ENCODE peak calls at places on chromosomes 12 and 14, in six cellular contexts. R, B, S, Y, U and M are unnamed samples.

GRCh38 chr14:33030406-33030805 is 91.7 kb downstream of the NPAS3 start:
- DNase-seq in Y (no peak), R (no peak), B (no peak), U (no peak), S (no peak), M (no peak)

GRCh38 chr12:63882844-63883243 is 38.3 kb downstream of the SRGAP1 start:
- DNase-seq in Y (no peak), U (no peak), R (no peak), S (no peak), B (no peak), M (no peak)

GRCh38 chr14:51609987-51610283 is 41.8 kb upstream of the FRMD6 start:
- DNase-seq in R (no peak), B (peak; percentile 29), S (no peak), U (no peak), Y (no peak), M (peak; percentile 53)

GRCh38 chr14:90400904-90401561 is 4.2 kb downstream of the CALM1 start:
- DNase-seq in Y (no peak), U (no peak), R (no peak), S (no peak), B (no peak), M (no peak)

GRCh38 chr12:118282767-118283166 is 89.9 kb downstream of the TAOK3 start:
- DNase-seq in S (no peak), R (no peak), B (no peak), Y (no peak), U (no peak), M (no peak)

GRCh38 chr14:74583689-74584434 is 28.2 kb downstream of the LTBP2 start:
- DNase-seq in U (no peak), S (peak; percentile 84), R (no peak), Y (no peak), B (no peak), M (peak; percentile 85)

GRCh38 chr12:118356809-118357326 is 15.8 kb downstream of the TAOK3 start:
- DNase-seq in B (peak; percentile 78), Y (no peak), U (no peak), R (no peak), S (peak; percentile 23), M (peak; percentile 87)

GRCh38 chr12:2494490-2495192 is 300.1 kb upstream of the FKBP4 start:
- DNase-seq in Y (no peak), S (no peak), R (no peak), B (no peak), U (peak; percentile 31), M (no peak)

GRCh38 chr14:85531141-85531593 is 1.2 kb downstream of the FLRT2 start:
- DNase-seq in S (peak; percentile 15), U (no peak), R (no peak), B (no peak), Y (no peak), M (peak; percentile 80)

GRCh38 chr12:96177013-96177412 is 17.2 kb upstream of the ELK3 start:
- DNase-seq in B (peak; percentile 87), S (no peak), Y (no peak), R (peak; percentile 19), U (no peak), M (no peak)

GRCh38 chr14:96206461-96206860 is 1.8 kb downstream of the BDKRB2 start:
- DNase-seq in S (no peak), Y (no peak), B (peak; percentile 18), R (no peak), U (no peak), M (no peak)

GRCh38 chr12:19613051-19613535 is 173.8 kb downstream of the AEBP2 start:
- DNase-seq in R (no peak), B (no peak), U (no peak), Y (no peak), S (no peak), M (no peak)

GRCh38 chr12:54337854-54338650 is 13.1 kb downstream of the COPZ1 start:
- DNase-seq in S (no peak), R (no peak), B (no peak), Y (no peak), U (no peak), M (no peak)

GRCh38 chr12:105670664-105671063 is 340.2 kb downstream of the C12orf75 start:
- DNase-seq in S (no peak), B (no peak), Y (no peak), R (no peak), U (no peak), M (peak; percentile 43)

GRCh38 chr12:24901975-24902461 is 46.9 kb downstream of the BCAT1 start:
- DNase-seq in R (no peak), S (no peak), Y (peak; percentile 57), B (no peak), U (peak; percentile 49), M (no peak)

GRCh38 chr14:104472073-104472472 is 107.5 kb upstream of the C14orf180 start:
- DNase-seq in S (no peak), U (no peak), R (no peak), B (no peak), Y (no peak), M (no peak)

GRCh38 chr12:3136641-3137267 is 59.6 kb downstream of the TSPAN9 start:
- DNase-seq in S (no peak), U (no peak), Y (no peak), R (no peak), B (no peak), M (no peak)

GRCh38 chr14:22854963-22855724 is 16.4 kb upstream of the LRP10 start:
- DNase-seq in S (no peak), B (no peak), U (no peak), Y (no peak), R (no peak), M (no peak)

GRCh38 chr14:49250109-49250508 is 336.1 kb downstream of the RPS29 start:
- DNase-seq in Y (no peak), U (no peak), S (no peak), B (no peak), R (no peak), M (no peak)

GRCh38 chr12:112386726-112387125 is 4.5 kb upstream of the HECTD4 start:
- DNase-seq in B (peak; percentile 84), U (no peak), Y (no peak), R (no peak), S (no peak), M (no peak)

GRCh38 chr12:102833687-102834435 is 83.2 kb downstream of the PAH start:
- DNase-seq in B (peak; percentile 27), R (no peak), U (peak; percentile 32), S (no peak), Y (peak; percentile 10), M (peak; percentile 10)

GRCh38 chr12:76158518-76159321 is 74.2 kb upstream of the NAP1L1 start:
- DNase-seq in R (peak; percentile 40), U (peak; percentile 29), Y (peak; percentile 68), B (peak; percentile 55), S (peak; percentile 80), M (peak; percentile 93)

GRCh38 chr12:94805749-94806148 is 155.4 kb upstream of the TMCC3 start:
- DNase-seq in U (no peak), R (no peak), Y (no peak), B (no peak), S (no peak), M (peak; percentile 5)

GRCh38 chr12:5720405-5721045 is 224.5 kb downstream of the ANO2 start:
- DNase-seq in Y (no peak), B (no peak), U (no peak), S (no peak), R (no peak), M (no peak)

GRCh38 chr12:74641262-74641661 is 103.6 kb downstream of the ATXN7L3B start:
- DNase-seq in B (no peak), R (no peak), S (no peak), U (no peak), Y (no peak), M (no peak)

GRCh38 chr12:74647241-74647640 is 109.6 kb downstream of the ATXN7L3B start:
- DNase-seq in S (no peak), R (no peak), U (no peak), Y (no peak), B (no peak), M (no peak)

GRCh38 chr12:74641694-74642093 is 104.1 kb downstream of the ATXN7L3B start:
- DNase-seq in Y (no peak), S (no peak), U (no peak), B (no peak), R (no peak), M (no peak)

GRCh38 chr12:74644681-74645080 is 107.0 kb downstream of the ATXN7L3B start:
- DNase-seq in Y (no peak), B (no peak), R (no peak), S (no peak), U (no peak), M (no peak)

DNA sequence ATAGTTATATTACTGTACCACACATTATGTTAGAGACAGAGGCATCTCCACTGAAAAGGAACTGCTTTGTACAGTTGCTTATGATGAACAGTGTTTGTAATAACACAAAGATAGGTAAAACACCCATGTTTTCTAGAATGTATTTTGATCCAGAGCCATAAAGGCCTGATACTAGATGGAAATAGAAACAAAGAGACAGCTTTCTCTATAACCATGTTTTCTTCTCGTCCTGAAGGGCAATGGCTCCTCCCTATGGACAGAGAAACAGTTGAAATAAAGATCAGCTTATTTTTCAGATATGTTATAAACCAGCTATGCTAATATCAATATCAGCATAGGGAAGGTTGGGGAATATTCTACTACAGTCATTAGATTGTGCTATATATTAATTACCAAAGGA is 109.2 kb downstream of the ATXN7L3B start:
- DNase-seq in R (no peak), S (no peak), U (no peak), Y (no peak), B (no peak), M (no peak)
- TF ChIP-seq CTCF in R (no peak), S (peak; percentile 42), U (no peak), Y (no peak), B (no peak), M (no peak)

GRCh38 chr12:115891551-115891950 is 385.9 kb downstream of the MED13L start:
- DNase-seq in B (no peak), S (no peak), U (no peak), Y (no peak), R (no peak), M (no peak)

GRCh38 chr12:115898670-115899069 is 378.8 kb downstream of the MED13L start:
- DNase-seq in B (peak; percentile 19), S (no peak), U (no peak), Y (no peak), R (no peak), M (peak; percentile 7)

GRCh38 chr12:115897718-115898117 is 379.8 kb downstream of the MED13L start:
- DNase-seq in S (no peak), Y (no peak), R (no peak), U (no peak), B (no peak), M (peak; percentile 2)

GRCh38 chr12:115895247-115895646 is 382.2 kb downstream of the MED13L start:
- DNase-seq in B (no peak), R (no peak), Y (no peak), U (no peak), S (peak; percentile 55), M (no peak)
- TF ChIP-seq CTCF in B (peak; percentile 55), R (no peak), Y (no peak), U (peak; percentile 24), S (peak; percentile 24), M (peak; percentile 70)

DNA sequence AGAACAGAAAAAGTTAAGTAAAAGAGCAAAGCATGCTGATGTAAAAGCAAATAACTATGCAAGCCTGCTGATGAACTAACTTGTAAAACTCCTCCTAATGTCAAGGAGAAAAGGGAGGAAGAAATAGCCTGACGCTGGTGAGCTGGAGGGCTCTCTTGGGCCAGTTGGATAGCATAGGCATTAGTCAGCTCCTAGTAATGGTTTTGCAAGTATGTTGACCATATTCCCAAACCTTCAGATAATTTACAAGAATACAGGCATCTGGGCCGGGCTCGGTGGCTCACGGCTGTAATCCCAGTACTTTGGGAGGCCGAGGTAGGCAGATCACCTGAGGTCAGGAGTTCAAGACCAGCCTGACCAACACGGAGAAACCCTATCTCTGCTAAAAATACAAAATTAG is 871.4 kb downstream of the C12orf50 start:
- DNase-seq in Y (no peak), R (no peak), S (peak; percentile 13), U (no peak), B (no peak), M (peak; percentile 42)
- TF ChIP-seq CTCF in Y (no peak), R (no peak), S (no peak), U (no peak), B (no peak), M (no peak)

GRCh38 chr12:121657305-121658008 is 12.0 kb downstream of the MORN3 start:
- DNase-seq in R (no peak), Y (no peak), B (no peak), U (no peak), S (no peak), M (no peak)
- TF ChIP-seq CTCF in R (no peak), Y (no peak), B (no peak), U (no peak), S (no peak), M (no peak)